ENCODE peak calls at places on chromosomes 7 and 10, in six cellular contexts. W is adrenal gland, N is uterus, C is H1, R is IMR-90, M is upper lobe of left lung. X is an unnamed sample. For H3K4me1, the result is how much of the 10 kb centered on the place peaks cover.

GRCh38 chr7:1693991-1694524 is 24.0 kb downstream of the ELFN1 start:
- DNase-seq in W (peak), N (no peak), C (no peak), R (peak), M (peak), X (no peak)

GRCh38 chr10:115654961-115655360 is 561.8 kb downstream of the ATRNL1 start:
- DNase-seq in W (no peak), N (no peak), C (no peak), R (no peak), M (no peak), X (no peak)

GRCh38 chr7:47215640-47216039 is 366.3 kb downstream of the TNS3 start:
- DNase-seq in W (no peak), N (no peak), C (no peak), R (no peak), M (no peak), X (no peak)

GRCh38 chr7:38198356-38198755 is 20.3 kb downstream of the STARD3NL start:
- DNase-seq in W (no peak), N (no peak), C (no peak), R (peak), M (no peak), X (no peak)

GRCh38 chr7:699260-700170 is 27.0 kb upstream of the DNAAF5 start:
- DNase-seq in W (no peak), N (no peak), C (no peak), R (peak), M (no peak), X (no peak)

GRCh38 chr7:41879113-41879385 is 176.2 kb upstream of the INHBA start:
- DNase-seq in W (no peak), N (no peak), C (no peak), R (peak), M (no peak), X (no peak)

GRCh38 chr7:51314726-51315125 is 1.9 kb downstream of the COBL start:
- DNase-seq in W (no peak), N (no peak), C (no peak), R (no peak), M (peak), X (no peak)

GRCh38 chr7:34136698-34137097 is 231.4 kb downstream of the BMPER start:
- DNase-seq in W (no peak), N (no peak), C (no peak), R (no peak), M (no peak), X (no peak)

GRCh38 chr10:86755740-86756510 is 494 bp upstream of the BMPR1A start:
- DNase-seq in W (peak), N (peak), C (peak), R (peak), M (peak), X (peak)

GRCh38 chr10:86756511-86757109 is at the start of gene BMPR1A:
- DNase-seq in W (peak), N (no peak), C (no peak), R (peak), M (peak), X (no peak)

GRCh38 chr10:86755454-86755739 is 1.0 kb upstream of the BMPR1A start:
- DNase-seq in W (no peak), N (no peak), C (no peak), R (no peak), M (no peak), X (no peak)

GRCh38 chr10:86758231-86759072 is 2.0 kb downstream of the BMPR1A start:
- DNase-seq in W (no peak), N (no peak), C (no peak), R (peak), M (no peak), X (no peak)

GRCh38 chr10:86757110-86757790 is 831 bp downstream of the BMPR1A start:
- DNase-seq in W (peak), N (peak), C (no peak), R (peak), M (peak), X (peak)
- TF ChIP-seq POLR2A in W (peak), N (no peak), C (no peak), R (no peak), M (no peak), X (no peak)

GRCh38 chr7:148704966-148705365 is 6.3 kb downstream of the CUL1 start:
- DNase-seq in W (no peak), N (no peak), C (no peak), R (no peak), M (no peak), X (no peak)

GRCh38 chr7:148708026-148708685 is 9.5 kb downstream of the CUL1 start:
- DNase-seq in W (no peak), N (no peak), C (no peak), R (no peak), M (no peak), X (no peak)

GRCh38 chr7:148709019-148709418 is 10.3 kb downstream of the CUL1 start:
- DNase-seq in W (no peak), N (no peak), C (no peak), R (no peak), M (no peak), X (no peak)

GRCh38 chr7:148704189-148704588 is 5.5 kb downstream of the CUL1 start:
- DNase-seq in W (no peak), N (no peak), C (no peak), R (no peak), M (no peak), X (no peak)

DNA sequence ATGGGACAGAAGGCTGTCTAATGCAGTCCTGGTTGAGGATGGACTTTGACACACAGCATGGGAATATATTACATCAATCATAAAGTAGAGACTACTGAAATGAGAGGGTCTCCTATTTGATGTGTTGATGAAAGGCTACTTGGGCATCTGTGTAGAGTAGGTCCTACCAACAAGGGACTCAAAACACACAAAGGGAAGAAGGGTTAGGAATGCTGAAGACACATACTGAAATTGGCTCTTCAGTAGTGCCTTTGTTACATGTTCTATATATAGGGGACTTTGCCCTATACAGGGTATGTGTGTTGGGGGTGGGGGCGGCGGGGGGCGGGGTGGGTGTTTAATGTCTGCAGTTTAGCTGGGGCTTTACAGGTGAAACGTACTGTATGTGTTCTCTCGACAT is 7.7 kb downstream of the CUL1 start:
- DNase-seq in W (no peak), N (no peak), C (no peak), R (no peak), M (no peak), X (no peak)
- H3K4me1 ChIP-seq in W (under half), N (under half), C (under half), R (under half), M (half or more), X (under half)

DNA sequence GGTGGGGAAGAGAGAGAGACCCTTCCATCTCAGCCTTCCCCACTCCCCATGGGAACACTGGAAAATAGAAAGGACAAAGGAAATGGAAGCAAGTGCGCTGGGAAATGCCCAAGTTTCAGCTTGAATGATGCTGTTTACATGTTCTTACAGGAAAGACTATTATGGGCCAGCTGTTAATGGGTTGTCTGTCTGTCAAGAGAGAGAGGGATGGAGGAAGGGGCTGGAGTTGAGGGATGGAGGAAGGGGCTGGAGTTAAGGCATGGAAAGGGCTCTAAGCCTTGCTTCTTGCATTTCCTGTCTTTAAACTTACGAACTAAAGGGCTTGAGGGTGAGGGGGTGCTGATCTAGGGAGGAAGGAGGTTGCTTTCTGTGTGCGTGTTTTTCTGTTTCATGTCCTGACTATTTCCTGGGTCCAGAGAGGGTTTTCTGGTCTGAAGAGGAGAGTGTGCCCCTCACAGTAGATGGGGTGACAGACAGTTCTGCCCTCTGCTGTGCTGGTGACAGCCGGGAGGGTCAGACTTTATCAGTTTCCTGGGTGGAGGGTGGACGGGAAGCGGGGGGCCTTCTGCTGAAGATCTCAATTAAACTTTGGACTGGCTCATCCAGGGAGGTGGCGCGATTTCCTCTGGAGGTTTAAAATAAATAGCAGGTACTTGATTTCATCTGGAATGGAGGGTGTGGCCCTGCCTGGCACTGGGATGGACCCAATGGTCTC is 30.5 kb downstream of the GRK5 start:
- DNase-seq in W (no peak), N (no peak), C (no peak), R (peak), M (no peak), X (no peak)
- H3K4me3 ChIP-seq in W (no peak), N (no peak), C (no peak), R (no peak), M (no peak), X (no peak)

DNA sequence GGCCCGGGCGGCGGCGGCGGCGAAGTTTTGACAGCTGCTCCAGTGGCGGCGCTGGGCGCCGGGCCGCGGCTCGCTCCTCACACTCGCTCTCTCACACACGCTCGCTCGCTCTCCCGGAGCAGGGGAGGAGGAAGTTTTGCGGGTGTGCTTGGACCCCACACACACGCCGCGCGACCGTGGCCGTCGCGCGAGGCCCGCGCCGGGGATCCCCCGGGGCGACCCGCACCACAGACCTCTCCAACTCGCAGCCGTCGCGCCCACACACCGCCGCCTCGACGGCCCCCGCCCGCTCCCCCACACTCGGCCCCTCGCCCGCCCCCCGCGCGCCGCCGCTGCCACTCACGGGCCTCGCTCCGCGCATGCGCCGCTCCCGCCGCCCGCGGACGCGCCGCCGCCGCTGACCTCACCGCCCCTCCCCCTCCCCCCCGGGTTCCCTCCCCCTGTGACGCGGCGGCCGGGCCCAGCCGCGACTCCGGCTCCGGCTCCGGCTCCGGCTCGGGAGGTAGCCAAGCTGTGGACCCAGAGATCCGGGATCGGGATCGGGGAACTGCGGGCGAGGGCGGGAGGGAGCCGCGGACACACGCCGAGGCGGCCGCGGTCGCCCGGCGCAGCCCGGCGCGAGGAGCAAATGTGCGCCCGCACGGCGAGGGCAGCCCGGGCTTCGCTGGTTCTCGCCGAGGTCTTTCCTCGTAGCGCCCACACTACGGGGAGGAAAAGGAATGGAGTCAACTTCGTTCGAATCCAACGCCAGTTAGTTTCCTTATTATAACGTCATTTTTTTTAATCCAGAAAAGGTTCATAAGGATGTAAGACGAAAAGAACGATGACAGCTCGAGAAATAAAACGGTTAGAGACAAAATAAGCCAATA is 710 bp upstream of the KMT2C start:
- DNase-seq in W (peak), N (peak), C (peak), R (peak), M (peak), X (peak)
- TF ChIP-seq POLR2A in W (peak), N (peak), C (no peak), R (no peak), M (peak), X (no peak)

DNA sequence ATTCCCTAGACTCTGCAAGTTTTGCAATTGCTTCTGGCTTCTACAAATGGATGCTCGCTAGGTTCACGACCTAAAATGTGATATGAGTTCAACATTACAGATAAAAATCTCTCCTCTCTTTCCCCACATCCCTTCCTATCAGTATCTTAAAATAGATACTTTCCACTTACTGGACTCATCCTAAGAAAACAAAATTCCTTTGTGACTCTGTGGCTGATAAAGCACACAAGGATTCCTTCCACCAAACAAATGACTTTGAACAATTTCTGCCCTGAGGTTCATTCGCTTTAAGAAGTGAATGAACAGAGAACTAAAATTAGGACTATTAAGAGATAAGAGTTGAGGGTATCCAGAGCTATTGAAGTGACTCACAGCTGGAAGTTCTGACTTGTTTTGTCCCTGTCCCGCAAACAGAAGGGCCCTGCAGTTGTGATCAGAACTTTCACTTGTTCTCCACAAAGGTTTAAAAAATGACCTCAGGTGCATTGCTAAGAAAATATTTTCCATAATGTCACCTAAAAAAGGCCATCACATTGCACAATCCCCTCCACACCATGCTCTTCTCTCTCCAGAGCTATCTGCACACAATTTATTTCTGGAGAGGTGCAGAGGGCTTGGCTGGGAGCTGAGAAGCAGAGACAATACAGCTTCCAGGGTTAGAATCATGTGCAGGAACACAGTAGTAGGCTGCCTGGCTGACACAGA is 96.1 kb downstream of the PIP4K2A start:
- DNase-seq in W (peak), N (no peak), C (no peak), R (peak), M (no peak), X (no peak)
- H3K4me1 ChIP-seq in W (under half), N (under half), C (under half), R (under half), M (half or more), X (half or more)

GRCh38 chr10:116694927-116695268 is 47.5 kb downstream of the HSPA12A start:
- DNase-seq in W (no peak), N (no peak), C (no peak), R (no peak), M (no peak), X (no peak)

GRCh38 chr10:116696919-116697318 is 45.4 kb downstream of the HSPA12A start:
- DNase-seq in W (no peak), N (no peak), C (no peak), R (no peak), M (no peak), X (no peak)

GRCh38 chr10:116691544-116692126 is 50.7 kb downstream of the HSPA12A start:
- DNase-seq in W (no peak), N (peak), C (no peak), R (no peak), M (no peak), X (no peak)

GRCh38 chr10:116692225-116692624 is 50.1 kb downstream of the HSPA12A start:
- DNase-seq in W (no peak), N (no peak), C (no peak), R (no peak), M (no peak), X (no peak)

GRCh38 chr10:116694253-116694926 is 48.0 kb downstream of the HSPA12A start:
- DNase-seq in W (no peak), N (no peak), C (no peak), R (peak), M (peak), X (no peak)
- H3K4me3 ChIP-seq in W (no peak), N (no peak), C (no peak), R (no peak), M (no peak), X (no peak)

GRCh38 chr7:73739387-73739767 is 775 bp upstream of the ABHD11 start:
- DNase-seq in W (no peak), N (peak), C (no peak), R (no peak), M (no peak), X (peak)

GRCh38 chr7:73737491-73738219 is 947 bp downstream of the ABHD11 start:
- DNase-seq in W (no peak), N (no peak), C (no peak), R (no peak), M (no peak), X (peak)

GRCh38 chr7:73738220-73738611 is 386 bp downstream of the ABHD11 start:
- DNase-seq in W (peak), N (peak), C (no peak), R (peak), M (peak), X (peak)

GRCh38 chr7:73740212-73740611 is 1.6 kb upstream of the ABHD11 start:
- DNase-seq in W (no peak), N (no peak), C (no peak), R (no peak), M (no peak), X (no peak)

DNA sequence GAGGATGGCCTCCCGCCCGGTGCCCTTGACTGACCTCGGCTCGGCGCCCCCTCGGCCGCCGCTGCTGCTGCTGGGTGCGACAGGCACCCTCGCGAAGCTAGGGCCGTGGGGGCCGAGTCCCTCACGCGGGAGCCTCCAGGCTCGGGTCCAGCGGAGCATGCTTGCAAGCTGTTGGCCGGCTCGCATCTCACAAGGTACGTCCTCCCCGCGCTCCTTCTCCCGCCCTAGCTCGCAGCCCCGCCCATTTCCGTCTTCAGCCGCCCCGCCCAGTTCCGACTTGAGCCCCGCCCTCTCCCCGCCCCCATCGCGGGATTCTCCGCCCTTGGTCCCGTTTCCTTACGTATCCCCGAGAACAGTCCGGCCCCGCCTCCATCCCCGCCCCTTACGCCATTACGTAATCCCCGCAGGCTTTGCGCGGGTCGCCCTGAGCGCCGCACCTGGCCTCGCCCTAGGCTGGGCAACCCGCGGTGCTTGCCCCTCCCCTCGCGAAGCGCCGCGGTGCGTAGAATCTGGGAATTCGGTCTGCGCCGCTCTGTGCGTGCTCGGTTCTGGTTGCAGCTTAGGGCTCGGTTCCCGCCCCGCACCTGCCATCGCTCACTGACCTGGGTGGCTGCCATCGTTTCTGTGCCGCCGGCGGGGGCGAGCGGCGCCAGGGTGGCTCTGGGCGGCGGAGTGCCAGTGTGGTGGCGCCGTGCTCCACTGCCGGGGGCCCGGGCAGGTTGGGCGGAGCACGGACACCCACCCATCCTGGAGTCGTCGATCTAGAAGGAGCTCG is at the start of gene ABHD11:
- DNase-seq in W (peak), N (peak), C (peak), R (peak), M (peak), X (peak)
- TF ChIP-seq POLR2A in W (peak), N (peak), C (no peak), R (peak), M (peak), X (no peak)